ENCODE peak calls at places on chromosome 19, in five cellular contexts. U is dorsolateral prefrontal cortex, K is body of pancreas, T is tibial nerve, O is psoas muscle. G is an unnamed sample.

GRCh38 chr19:16366433-16367268 is 42.0 kb downstream of the KLF2 start:
- DNase-seq in U (no peak), K (no peak), T (no peak), O (peak; percentile 65), G (no peak)

GRCh38 chr19:12126707-12127106 is 13.4 kb downstream of the ZNF20 start:
- DNase-seq in U (no peak), K (peak; percentile 34), T (no peak), O (no peak), G (no peak)

GRCh38 chr19:6464070-6464873 is at the start of gene CRB3:
- DNase-seq in U (no peak), K (peak; percentile 97), T (no peak), O (no peak), G (no peak)

GRCh38 chr19:17475541-17476115 is 5.3 kb downstream of the SLC27A1 start:
- DNase-seq in U (peak; percentile 91), K (peak; percentile 69), T (peak; percentile 39), O (peak; percentile 87), G (no peak)

GRCh38 chr19:6963937-6964336 is 57.3 kb downstream of the MBD3L2B start:
- DNase-seq in U (no peak), K (peak; percentile 17), T (no peak), O (no peak), G (no peak)

GRCh38 chr19:57888494-57889231 is at the start of gene ZNF814:
- DNase-seq in U (peak; percentile 83), K (peak; percentile 71), T (peak; percentile 73), O (peak; percentile 88), G (peak; percentile 47)

GRCh38 chr19:34707661-34708060 is 26.4 kb upstream of the ZNF181 start:
- DNase-seq in U (no peak), K (peak; percentile 67), T (no peak), O (no peak), G (no peak)

GRCh38 chr19:16368385-16369305 is 44.0 kb downstream of the KLF2 start:
- DNase-seq in U (no peak), K (no peak), T (no peak), O (peak; percentile 46), G (no peak)

GRCh38 chr19:40610396-40611064 is 9.4 kb downstream of the LTBP4 start:
- DNase-seq in U (no peak), K (peak; percentile 70), T (no peak), O (peak; percentile 88), G (no peak)

GRCh38 chr19:11446652-11447301 is 11.3 kb downstream of the PRKCSH start:
- DNase-seq in U (peak; percentile 86), K (peak; percentile 62), T (peak; percentile 49), O (peak; percentile 80), G (no peak)

GRCh38 chr19:55603581-55604292 is 1.7 kb upstream of the ZNF865 start:
- DNase-seq in U (no peak), K (no peak), T (no peak), O (no peak), G (no peak)

GRCh38 chr19:49151339-49152217 is 3.6 kb downstream of the HRC start:
- DNase-seq in U (no peak), K (peak; percentile 95), T (peak; percentile 34), O (peak; percentile 93), G (no peak)

GRCh38 chr19:4916292-4917082 is 7.2 kb downstream of the UHRF1 start:
- DNase-seq in U (no peak), K (no peak), T (no peak), O (no peak), G (no peak)

GRCh38 chr19:11560404-11560988 is 1.5 kb upstream of the ELOF1 start:
- DNase-seq in U (no peak), K (peak; percentile 44), T (no peak), O (no peak), G (peak; percentile 56)

GRCh38 chr19:17681505-17682125 is 6.5 kb downstream of the UNC13A start:
- DNase-seq in U (no peak), K (no peak), T (no peak), O (no peak), G (peak; percentile 6)

GRCh38 chr19:56266060-56266459 is 6.5 kb upstream of the EDDM13 start:
- DNase-seq in U (no peak), K (no peak), T (no peak), O (no peak), G (no peak)

GRCh38 chr19:57465680-57466381 is 8.9 kb upstream of the VN1R1 start:
- DNase-seq in U (no peak), K (no peak), T (no peak), O (no peak), G (no peak)

GRCh38 chr19:18749362-18750231 is 41.5 kb downstream of the COMP start:
- DNase-seq in U (no peak), K (no peak), T (no peak), O (no peak), G (no peak)

GRCh38 chr19:38350883-38351282 is 15.3 kb downstream of the CATSPERG start:
- DNase-seq in U (no peak), K (no peak), T (no peak), O (no peak), G (no peak)

GRCh38 chr19:11261902-11262839 is at the start of gene DOCK6:
- DNase-seq in U (no peak), K (peak; percentile 44), T (no peak), O (peak; percentile 64), G (no peak)

GRCh38 chr19:5687360-5688198 is 2.5 kb upstream of the RPL36 start:
- DNase-seq in U (no peak), K (no peak), T (no peak), O (peak; percentile 48), G (no peak)

GRCh38 chr19:40962460-40962961 is 28.6 kb upstream of the CYP2B6 start:
- DNase-seq in U (no peak), K (no peak), T (no peak), O (no peak), G (no peak)

GRCh38 chr19:41355802-41356201 is 2.1 kb upstream of the TGFB1 start:
- DNase-seq in U (no peak), K (no peak), T (no peak), O (no peak), G (no peak)

GRCh38 chr19:10061717-10062310 is 24.3 kb upstream of the SHFL start:
- DNase-seq in U (no peak), K (no peak), T (no peak), O (peak; percentile 24), G (no peak)

GRCh38 chr19:17411801-17412200 is 6.4 kb upstream of the BST2 start:
- DNase-seq in U (no peak), K (no peak), T (no peak), O (no peak), G (no peak)

GRCh38 chr19:13208131-13208963 is 58.1 kb downstream of the IER2 start:
- DNase-seq in U (no peak), K (no peak), T (peak; percentile 73), O (no peak), G (peak; percentile 63)

GRCh38 chr19:18153555-18154134 is 682 bp downstream of the PIK3R2 start:
- DNase-seq in U (peak; percentile 57), K (no peak), T (no peak), O (peak; percentile 72), G (no peak)

GRCh38 chr19:8321760-8322637 is 703 bp downstream of the RPS28 start:
- DNase-seq in U (no peak), K (no peak), T (no peak), O (no peak), G (no peak)

GRCh38 chr19:47125669-47125938 is 5.0 kb upstream of the SAE1 start:
- DNase-seq in U (no peak), K (no peak), T (no peak), O (no peak), G (no peak)
- H3K27ac ChIP-seq in U (no peak overlapping the region), K (no peak overlapping the region), T (no peak overlapping the region), O (no peak overlapping the region), G (no peak overlapping the region)

GRCh38 chr19:35846038-35846668 is 6.2 kb downstream of the NPHS1 start:
- DNase-seq in U (no peak), K (peak; percentile 66), T (no peak), O (no peak), G (no peak)
- H3K27me3 ChIP-seq in U (peaks cover 54% of the 10 kb centered on the region), K (no peaks in the 10 kb centered on the region), T (peaks cover 80% of the 10 kb centered on the region), O (no peaks in the 10 kb centered on the region), G (peaks cover 67% of the 10 kb centered on the region)

DNA sequence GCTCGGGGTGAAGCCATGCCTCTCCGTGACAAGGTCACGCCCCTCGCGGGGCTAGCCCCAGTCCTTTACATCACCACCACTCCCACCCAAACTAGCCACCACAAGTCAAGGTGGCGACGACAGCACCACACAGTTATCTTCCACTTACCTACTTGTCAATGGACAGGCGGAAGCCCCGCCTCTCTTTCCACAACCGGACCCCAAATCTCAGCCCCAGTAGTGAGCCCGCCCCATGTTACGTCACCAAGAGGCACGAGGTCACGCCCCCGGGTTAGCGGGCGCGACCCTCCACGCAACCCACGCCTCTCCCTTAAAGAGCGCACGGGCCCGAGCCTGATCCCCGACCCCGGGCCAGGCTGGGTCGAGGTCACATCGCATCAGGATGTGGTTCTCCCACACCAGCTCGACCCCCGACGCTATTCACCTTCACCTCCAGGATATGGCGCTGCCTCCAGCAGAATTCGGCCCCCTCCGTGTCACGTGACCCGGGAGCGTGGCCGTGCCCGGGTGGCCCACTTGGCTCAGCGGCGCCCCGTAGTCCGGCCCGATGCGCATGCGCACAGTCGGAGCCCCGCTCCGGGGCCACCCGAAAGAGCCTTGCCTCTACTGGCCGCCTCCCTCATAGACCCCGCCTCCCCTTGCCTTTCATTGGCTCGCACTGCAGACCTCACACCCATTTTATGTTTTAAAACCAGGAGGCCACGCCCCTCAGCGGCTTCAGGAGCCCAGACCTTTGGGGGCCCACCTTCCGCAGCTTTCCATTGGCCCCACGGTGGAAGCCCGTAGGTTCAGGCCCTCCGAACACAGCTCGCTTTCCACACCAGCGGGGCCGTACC is 18.2 kb downstream of the SYDE1 start:
- DNase-seq in U (peak; percentile 98), K (peak; percentile 97), T (peak; percentile 96), O (peak; percentile 99), G (peak; percentile 92)
- TF ChIP-seq CTCF in U (peak; percentile 34), K (no peak), T (no peak), O (no peak), G (peak; percentile 19)

GRCh38 chr19:47471381-47471732 is 336 bp downstream of the SLC8A2 start:
- DNase-seq in U (no peak), K (no peak), T (no peak), O (peak; percentile 38), G (no peak)

GRCh38 chr19:47469419-47469700 is 2.3 kb downstream of the SLC8A2 start:
- DNase-seq in U (no peak), K (no peak), T (no peak), O (peak; percentile 10), G (no peak)

GRCh38 chr19:47469719-47470118 is 2.0 kb downstream of the SLC8A2 start:
- DNase-seq in U (no peak), K (no peak), T (no peak), O (peak; percentile 49), G (no peak)

GRCh38 chr19:47471733-47472457 is at the start of gene SLC8A2:
- DNase-seq in U (peak; percentile 72), K (peak; percentile 83), T (no peak), O (peak; percentile 69), G (peak; percentile 54)

DNA sequence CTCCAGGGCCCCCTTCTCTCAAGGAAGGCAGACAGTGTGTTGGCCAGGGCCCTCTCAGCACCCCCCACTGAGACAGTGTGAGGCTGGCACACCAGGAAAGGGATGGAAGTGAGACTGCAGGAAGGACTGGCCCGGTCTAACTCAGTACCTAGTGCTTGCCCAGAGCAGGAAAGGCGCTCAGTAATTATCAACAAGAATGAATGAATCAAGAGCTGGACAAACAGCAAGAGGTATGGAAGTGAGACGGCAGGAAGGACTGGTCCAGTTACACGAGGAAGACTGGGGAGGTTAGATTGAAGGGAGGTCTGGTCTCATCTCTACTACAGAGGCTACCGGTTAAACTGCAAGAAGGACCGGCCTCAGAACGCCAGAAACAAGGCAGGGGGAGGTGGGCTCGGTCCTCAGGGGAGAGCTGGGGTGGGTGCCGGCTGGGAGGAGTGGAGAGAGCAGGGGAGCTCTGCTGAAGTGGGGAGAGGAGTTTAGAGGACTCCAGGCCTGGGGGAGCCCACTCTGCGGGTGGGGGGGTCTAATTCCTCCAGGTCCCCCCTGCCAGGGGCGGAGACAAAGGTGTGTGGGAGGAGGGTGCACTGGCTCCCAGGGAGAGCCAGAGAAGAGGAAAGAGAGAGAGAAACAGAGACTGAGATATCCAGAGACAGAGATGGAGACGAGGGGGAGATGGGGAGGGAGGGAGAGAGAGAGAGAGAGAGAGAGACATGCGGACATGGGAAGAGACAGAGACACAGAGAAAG is 1.1 kb downstream of the SLC8A2 start:
- DNase-seq in U (no peak), K (no peak), T (no peak), O (peak; percentile 43), G (no peak)
- H3K27ac ChIP-seq in U (peak overlapping the region; percentile 81), K (no peak overlapping the region), T (no peak overlapping the region), O (no peak overlapping the region), G (no peak overlapping the region)

G was measured in AG04450.